ENCODE peak calls at places on chromosome 1, in nine cellular contexts. One of them, this sample, is unnamed. For H3K36me3 and H3K27me3, the result is how much of the 10 kb centered on the place peaks cover.

GRCh38 chr1:56688522-56689026 is 43.5 kb downstream of the PRKAA2 start:
- DNase-seq in psoas muscle: no peak
- DNase-seq in sigmoid colon: no peak
- DNase-seq in lower lobe of right lung: no peak
- DNase-seq in MM.1S: no peak
- DNase-seq in neural progenitor cell: no peak
- DNase-seq in heart left ventricle: no peak
- DNase-seq in CD8-positive, alpha-beta T cell: no peak
- DNase-seq in BJ: peak
- DNase-seq in this sample: no peak

GRCh38 chr1:24222778-24223177 is 35.7 kb upstream of the IFNLR1 start:
- DNase-seq in psoas muscle: no peak
- DNase-seq in sigmoid colon: no peak
- DNase-seq in lower lobe of right lung: no peak
- DNase-seq in MM.1S: no peak
- DNase-seq in neural progenitor cell: no peak
- DNase-seq in heart left ventricle: no peak
- DNase-seq in CD8-positive, alpha-beta T cell: no peak
- DNase-seq in BJ: no peak
- DNase-seq in this sample: no peak

GRCh38 chr1:110529011-110529410 is 10.0 kb upstream of the KCNA10 start:
- DNase-seq in psoas muscle: no peak
- DNase-seq in sigmoid colon: no peak
- DNase-seq in lower lobe of right lung: no peak
- DNase-seq in MM.1S: no peak
- DNase-seq in neural progenitor cell: no peak
- DNase-seq in heart left ventricle: no peak
- DNase-seq in CD8-positive, alpha-beta T cell: no peak
- DNase-seq in BJ: no peak
- DNase-seq in this sample: no peak

GRCh38 chr1:196295766-196296165 is 312.5 kb downstream of the KCNT2 start:
- DNase-seq in psoas muscle: no peak
- DNase-seq in sigmoid colon: no peak
- DNase-seq in lower lobe of right lung: no peak
- DNase-seq in MM.1S: no peak
- DNase-seq in neural progenitor cell: no peak
- DNase-seq in heart left ventricle: no peak
- DNase-seq in CD8-positive, alpha-beta T cell: no peak
- DNase-seq in BJ: no peak
- DNase-seq in this sample: no peak

GRCh38 chr1:115606305-115606704 is 35.5 kb upstream of the VANGL1 start:
- DNase-seq in psoas muscle: no peak
- DNase-seq in sigmoid colon: no peak
- DNase-seq in lower lobe of right lung: no peak
- DNase-seq in MM.1S: no peak
- DNase-seq in neural progenitor cell: no peak
- DNase-seq in heart left ventricle: no peak
- DNase-seq in CD8-positive, alpha-beta T cell: no peak
- DNase-seq in BJ: no peak
- DNase-seq in this sample: no peak

GRCh38 chr1:176897350-176898236 is 266.9 kb downstream of the ASTN1 start:
- DNase-seq in psoas muscle: peak
- DNase-seq in sigmoid colon: no peak
- DNase-seq in lower lobe of right lung: peak
- DNase-seq in MM.1S: peak
- DNase-seq in neural progenitor cell: peak
- DNase-seq in heart left ventricle: peak
- DNase-seq in CD8-positive, alpha-beta T cell: no peak
- DNase-seq in BJ: no peak
- DNase-seq in this sample: peak

GRCh38 chr1:230972855-230973271 is 5.8 kb downstream of the TTC13 start:
- DNase-seq in psoas muscle: no peak
- DNase-seq in sigmoid colon: no peak
- DNase-seq in lower lobe of right lung: no peak
- DNase-seq in MM.1S: peak
- DNase-seq in neural progenitor cell: no peak
- DNase-seq in heart left ventricle: no peak
- DNase-seq in CD8-positive, alpha-beta T cell: peak
- DNase-seq in BJ: no peak
- DNase-seq in this sample: no peak

GRCh38 chr1:45982359-45982758 is 150.1 kb downstream of the PIK3R3 start:
- DNase-seq in psoas muscle: no peak
- DNase-seq in sigmoid colon: no peak
- DNase-seq in lower lobe of right lung: no peak
- DNase-seq in MM.1S: no peak
- DNase-seq in neural progenitor cell: no peak
- DNase-seq in heart left ventricle: no peak
- DNase-seq in CD8-positive, alpha-beta T cell: no peak
- DNase-seq in BJ: no peak
- DNase-seq in this sample: no peak

GRCh38 chr1:28891256-28891655 is 23.1 kb upstream of the EPB41 start:
- DNase-seq in psoas muscle: no peak
- DNase-seq in sigmoid colon: no peak
- DNase-seq in lower lobe of right lung: no peak
- DNase-seq in MM.1S: no peak
- DNase-seq in neural progenitor cell: no peak
- DNase-seq in heart left ventricle: no peak
- DNase-seq in CD8-positive, alpha-beta T cell: no peak
- DNase-seq in BJ: no peak
- DNase-seq in this sample: no peak

GRCh38 chr1:68321084-68321685 is 88.9 kb upstream of the WLS start:
- DNase-seq in psoas muscle: peak
- DNase-seq in sigmoid colon: peak
- DNase-seq in lower lobe of right lung: peak
- DNase-seq in MM.1S: no peak
- DNase-seq in neural progenitor cell: peak
- DNase-seq in heart left ventricle: peak
- DNase-seq in CD8-positive, alpha-beta T cell: no peak
- DNase-seq in BJ: no peak
- DNase-seq in this sample: peak

GRCh38 chr1:63115527-63115926 is 206.8 kb upstream of the FOXD3 start:
- DNase-seq in psoas muscle: no peak
- DNase-seq in sigmoid colon: no peak
- DNase-seq in lower lobe of right lung: no peak
- DNase-seq in MM.1S: no peak
- DNase-seq in neural progenitor cell: no peak
- DNase-seq in heart left ventricle: no peak
- DNase-seq in CD8-positive, alpha-beta T cell: no peak
- DNase-seq in BJ: no peak
- DNase-seq in this sample: no peak

DNA sequence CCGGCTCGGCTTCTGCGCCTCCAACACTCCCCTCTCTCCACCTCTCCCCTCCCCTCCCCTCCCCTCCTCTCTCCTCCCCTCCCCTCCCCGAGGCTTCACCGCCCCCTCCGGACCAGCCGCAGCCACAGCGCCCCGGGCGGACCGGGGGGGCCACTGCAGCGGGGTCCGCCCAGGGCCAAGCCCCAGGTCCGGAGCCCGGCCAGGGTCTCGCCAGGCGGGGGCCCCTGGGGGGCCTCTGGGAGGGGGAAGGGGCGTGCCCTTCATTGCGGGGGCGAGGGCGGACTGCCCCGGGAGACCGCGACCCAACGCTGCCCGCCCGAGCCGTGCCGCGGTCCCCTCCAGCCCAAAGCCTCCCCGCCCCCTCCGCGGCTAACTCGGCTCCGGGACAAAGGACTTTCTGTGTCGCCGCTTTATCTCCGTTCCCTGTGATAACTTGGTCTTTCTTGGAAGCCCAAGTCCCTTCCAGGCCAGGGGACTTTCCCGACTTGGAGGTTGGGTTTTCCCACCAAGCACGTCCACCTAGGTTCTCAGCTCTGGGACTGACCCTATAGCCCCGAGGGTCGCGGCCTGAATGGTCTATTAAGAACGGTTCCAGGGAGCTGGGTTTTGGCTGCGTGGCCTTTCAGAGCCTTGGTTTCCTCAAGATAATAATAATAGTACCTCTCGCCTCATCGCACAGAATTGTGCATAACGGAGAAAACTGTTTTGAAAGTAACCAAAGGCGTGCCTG is at the start of gene UBQLN4:
- DNase-seq in psoas muscle: peak
- DNase-seq in sigmoid colon: peak
- DNase-seq in lower lobe of right lung: peak
- DNase-seq in MM.1S: peak
- DNase-seq in neural progenitor cell: peak
- DNase-seq in heart left ventricle: peak
- DNase-seq in CD8-positive, alpha-beta T cell: peak
- DNase-seq in BJ: no peak
- DNase-seq in this sample: peak
- H3K36me3 ChIP-seq in psoas muscle: under half
- H3K36me3 ChIP-seq in sigmoid colon: under half
- H3K36me3 ChIP-seq in lower lobe of right lung: under half
- H3K36me3 ChIP-seq in MM.1S: under half
- H3K36me3 ChIP-seq in neural progenitor cell: under half
- H3K36me3 ChIP-seq in heart left ventricle: under half
- H3K36me3 ChIP-seq in CD8-positive, alpha-beta T cell: under half
- H3K36me3 ChIP-seq in BJ: under half
- H3K36me3 ChIP-seq in this sample: under half

GRCh38 chr1:199394856-199395255 is 632.7 kb upstream of the NR5A2 start:
- DNase-seq in psoas muscle: no peak
- DNase-seq in sigmoid colon: no peak
- DNase-seq in lower lobe of right lung: no peak
- DNase-seq in MM.1S: no peak
- DNase-seq in neural progenitor cell: no peak
- DNase-seq in heart left ventricle: no peak
- DNase-seq in CD8-positive, alpha-beta T cell: no peak
- DNase-seq in BJ: no peak
- DNase-seq in this sample: no peak
- H3K27me3 ChIP-seq in psoas muscle: under half
- H3K27me3 ChIP-seq in sigmoid colon: under half
- H3K27me3 ChIP-seq in lower lobe of right lung: under half
- H3K27me3 ChIP-seq in MM.1S: under half
- H3K27me3 ChIP-seq in neural progenitor cell: under half
- H3K27me3 ChIP-seq in heart left ventricle: under half
- H3K27me3 ChIP-seq in CD8-positive, alpha-beta T cell: under half
- H3K27me3 ChIP-seq in BJ: under half
- H3K27me3 ChIP-seq in this sample: under half

DNA sequence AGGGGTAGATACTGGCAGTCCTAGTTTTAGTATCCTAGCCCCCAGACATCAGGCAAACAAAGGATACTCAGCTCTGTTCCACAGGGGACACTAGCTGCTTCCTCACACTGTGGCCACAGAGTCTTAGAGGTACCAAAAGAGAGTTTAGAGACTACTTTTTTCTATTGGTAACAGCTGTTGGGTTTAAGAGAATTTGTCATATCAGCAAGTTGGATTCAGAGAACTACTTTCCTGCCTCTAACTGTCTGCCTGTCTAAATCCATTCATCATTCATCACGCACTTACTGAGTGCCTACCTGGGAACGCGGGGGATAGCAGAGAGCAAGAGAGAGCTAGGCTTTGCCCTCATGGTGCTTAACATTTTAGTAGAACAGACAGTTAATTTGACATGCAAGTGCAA is 27.1 kb upstream of the KCNQ4 start:
- DNase-seq in psoas muscle: no peak
- DNase-seq in sigmoid colon: no peak
- DNase-seq in lower lobe of right lung: no peak
- DNase-seq in MM.1S: no peak
- DNase-seq in neural progenitor cell: no peak
- DNase-seq in heart left ventricle: no peak
- DNase-seq in CD8-positive, alpha-beta T cell: no peak
- DNase-seq in BJ: no peak
- DNase-seq in this sample: no peak
- H3K36me3 ChIP-seq in psoas muscle: half or more
- H3K36me3 ChIP-seq in sigmoid colon: half or more
- H3K36me3 ChIP-seq in lower lobe of right lung: half or more
- H3K36me3 ChIP-seq in MM.1S: under half
- H3K36me3 ChIP-seq in neural progenitor cell: under half
- H3K36me3 ChIP-seq in heart left ventricle: under half
- H3K36me3 ChIP-seq in CD8-positive, alpha-beta T cell: half or more
- H3K36me3 ChIP-seq in BJ: under half
- H3K36me3 ChIP-seq in this sample: under half

GRCh38 chr1:3357526-3358297 is 96.8 kb upstream of the ARHGEF16 start:
- DNase-seq in psoas muscle: no peak
- DNase-seq in sigmoid colon: no peak
- DNase-seq in lower lobe of right lung: no peak
- DNase-seq in MM.1S: no peak
- DNase-seq in neural progenitor cell: no peak
- DNase-seq in heart left ventricle: no peak
- DNase-seq in CD8-positive, alpha-beta T cell: no peak
- DNase-seq in BJ: no peak
- DNase-seq in this sample: no peak

GRCh38 chr1:3359346-3360157 is 94.9 kb upstream of the ARHGEF16 start:
- DNase-seq in psoas muscle: no peak
- DNase-seq in sigmoid colon: no peak
- DNase-seq in lower lobe of right lung: no peak
- DNase-seq in MM.1S: no peak
- DNase-seq in neural progenitor cell: no peak
- DNase-seq in heart left ventricle: no peak
- DNase-seq in CD8-positive, alpha-beta T cell: no peak
- DNase-seq in BJ: no peak
- DNase-seq in this sample: no peak

GRCh38 chr1:3355894-3356826 is 98.3 kb upstream of the ARHGEF16 start:
- DNase-seq in psoas muscle: no peak
- DNase-seq in sigmoid colon: no peak
- DNase-seq in lower lobe of right lung: no peak
- DNase-seq in MM.1S: no peak
- DNase-seq in neural progenitor cell: no peak
- DNase-seq in heart left ventricle: no peak
- DNase-seq in CD8-positive, alpha-beta T cell: no peak
- DNase-seq in BJ: no peak
- DNase-seq in this sample: no peak

GRCh38 chr1:3355089-3355488 is 99.4 kb upstream of the ARHGEF16 start:
- DNase-seq in psoas muscle: no peak
- DNase-seq in sigmoid colon: no peak
- DNase-seq in lower lobe of right lung: no peak
- DNase-seq in MM.1S: no peak
- DNase-seq in neural progenitor cell: no peak
- DNase-seq in heart left ventricle: no peak
- DNase-seq in CD8-positive, alpha-beta T cell: no peak
- DNase-seq in BJ: no peak
- DNase-seq in this sample: no peak

GRCh38 chr1:3356827-3357457 is 97.5 kb upstream of the ARHGEF16 start:
- DNase-seq in psoas muscle: no peak
- DNase-seq in sigmoid colon: no peak
- DNase-seq in lower lobe of right lung: no peak
- DNase-seq in MM.1S: no peak
- DNase-seq in neural progenitor cell: no peak
- DNase-seq in heart left ventricle: no peak
- DNase-seq in CD8-positive, alpha-beta T cell: no peak
- DNase-seq in BJ: no peak
- DNase-seq in this sample: no peak
- H3K27me3 ChIP-seq in psoas muscle: under half
- H3K27me3 ChIP-seq in sigmoid colon: under half
- H3K27me3 ChIP-seq in lower lobe of right lung: under half
- H3K27me3 ChIP-seq in MM.1S: half or more
- H3K27me3 ChIP-seq in neural progenitor cell: under half
- H3K27me3 ChIP-seq in heart left ventricle: under half
- H3K27me3 ChIP-seq in CD8-positive, alpha-beta T cell: under half
- H3K27me3 ChIP-seq in BJ: under half
- H3K27me3 ChIP-seq in this sample: under half